ENCODE peak calls at places on chromosomes 1 and 21, in seven cellular contexts. One of them, this sample, is unnamed.

GRCh38 chr1:35574655-35575400 is 1.7 kb downstream of the TFAP2E start:
- DNase-seq in SK-N-SH: peak; percentile 52
- DNase-seq in GM12878: no peak
- DNase-seq in HCT116: no peak
- DNase-seq in H1: peak; percentile 66
- DNase-seq in HepG2: no peak
- DNase-seq in K562: no peak
- DNase-seq in this sample: no peak

GRCh38 chr1:14710331-14710730 is 111.8 kb downstream of the KAZN start:
- DNase-seq in K562: no peak
- DNase-seq in SK-N-SH: no peak
- DNase-seq in H1: no peak
- DNase-seq in HCT116: no peak
- DNase-seq in GM12878: no peak
- DNase-seq in HepG2: no peak
- DNase-seq in this sample: no peak

GRCh38 chr21:45352621-45353125 is 52.3 kb upstream of the COL18A1 start:
- DNase-seq in GM12878: no peak
- DNase-seq in HepG2: no peak
- DNase-seq in K562: no peak
- DNase-seq in SK-N-SH: peak; percentile 69
- DNase-seq in H1: no peak
- DNase-seq in HCT116: no peak
- DNase-seq in this sample: no peak

GRCh38 chr1:109399326-109399957 is 1.7 kb upstream of the SORT1 start:
- DNase-seq in K562: peak; percentile 57
- DNase-seq in HepG2: peak; percentile 72
- DNase-seq in H1: no peak
- DNase-seq in GM12878: no peak
- DNase-seq in SK-N-SH: peak; percentile 59
- DNase-seq in HCT116: peak; percentile 56
- DNase-seq in this sample: peak; percentile 55

GRCh38 chr1:118039170-118039569 is 109.6 kb downstream of the WDR3 start:
- DNase-seq in SK-N-SH: no peak
- DNase-seq in HCT116: no peak
- DNase-seq in HepG2: no peak
- DNase-seq in H1: no peak
- DNase-seq in K562: no peak
- DNase-seq in GM12878: no peak
- DNase-seq in this sample: no peak

GRCh38 chr1:206872139-206872538 is 6.7 kb downstream of the IL20 start:
- DNase-seq in HCT116: no peak
- DNase-seq in K562: no peak
- DNase-seq in GM12878: no peak
- DNase-seq in H1: no peak
- DNase-seq in HepG2: no peak
- DNase-seq in SK-N-SH: no peak
- DNase-seq in this sample: no peak

GRCh38 chr1:115539061-115539460 is 102.7 kb upstream of the VANGL1 start:
- DNase-seq in SK-N-SH: no peak
- DNase-seq in GM12878: no peak
- DNase-seq in K562: no peak
- DNase-seq in HCT116: no peak
- DNase-seq in HepG2: no peak
- DNase-seq in H1: no peak
- DNase-seq in this sample: no peak

GRCh38 chr1:201212461-201213055 is 21.9 kb downstream of the IGFN1 start:
- DNase-seq in HCT116: no peak
- DNase-seq in K562: no peak
- DNase-seq in HepG2: no peak
- DNase-seq in GM12878: no peak
- DNase-seq in H1: no peak
- DNase-seq in SK-N-SH: no peak
- DNase-seq in this sample: no peak

GRCh38 chr1:178232949-178233348 is 139.0 kb downstream of the RASAL2 start:
- DNase-seq in H1: no peak
- DNase-seq in HCT116: no peak
- DNase-seq in K562: no peak
- DNase-seq in HepG2: no peak
- DNase-seq in GM12878: no peak
- DNase-seq in SK-N-SH: no peak
- DNase-seq in this sample: no peak

GRCh38 chr1:31762726-31763670 is 1.1 kb downstream of the ADGRB2 start:
- DNase-seq in HCT116: no peak
- DNase-seq in SK-N-SH: peak; percentile 97
- DNase-seq in HepG2: peak; percentile 28
- DNase-seq in K562: peak; percentile 70
- DNase-seq in GM12878: no peak
- DNase-seq in H1: peak; percentile 94
- DNase-seq in this sample: peak; percentile 74

GRCh38 chr1:147292012-147292411 is 49.5 kb downstream of the CHD1L start:
- DNase-seq in SK-N-SH: no peak
- DNase-seq in GM12878: no peak
- DNase-seq in HCT116: no peak
- DNase-seq in K562: no peak
- DNase-seq in H1: no peak
- DNase-seq in HepG2: no peak
- DNase-seq in this sample: no peak

GRCh38 chr1:192575499-192576189 is at the start of gene RGS1:
- DNase-seq in HepG2: no peak
- DNase-seq in H1: no peak
- DNase-seq in K562: no peak
- DNase-seq in GM12878: peak; percentile 97
- DNase-seq in HCT116: no peak
- DNase-seq in SK-N-SH: no peak
- DNase-seq in this sample: no peak

GRCh38 chr1:220391426-220391825 is 119.2 kb upstream of the RAB3GAP2 start:
- DNase-seq in GM12878: no peak
- DNase-seq in SK-N-SH: no peak
- DNase-seq in K562: no peak
- DNase-seq in H1: no peak
- DNase-seq in HepG2: no peak
- DNase-seq in HCT116: no peak
- DNase-seq in this sample: no peak

GRCh38 chr1:163924041-163924440 is 602.3 kb downstream of the NUF2 start:
- DNase-seq in H1: no peak
- DNase-seq in HepG2: no peak
- DNase-seq in SK-N-SH: no peak
- DNase-seq in GM12878: no peak
- DNase-seq in HCT116: no peak
- DNase-seq in K562: no peak
- DNase-seq in this sample: no peak

GRCh38 chr1:44027320-44027719 is 3.9 kb downstream of the SLC6A9 start:
- DNase-seq in H1: no peak
- DNase-seq in SK-N-SH: no peak
- DNase-seq in HCT116: no peak
- DNase-seq in HepG2: no peak
- DNase-seq in K562: no peak
- DNase-seq in GM12878: no peak
- DNase-seq in this sample: no peak

GRCh38 chr21:28177008-28177603 is 815.6 kb downstream of the LTN1 start:
- DNase-seq in GM12878: no peak
- DNase-seq in H1: no peak
- DNase-seq in K562: no peak
- DNase-seq in HCT116: no peak
- DNase-seq in HepG2: no peak
- DNase-seq in SK-N-SH: no peak
- DNase-seq in this sample: no peak

GRCh38 chr1:16171314-16172223 is 15.7 kb upstream of the EPHA2 start:
- DNase-seq in HepG2: no peak
- DNase-seq in SK-N-SH: no peak
- DNase-seq in H1: no peak
- DNase-seq in K562: no peak
- DNase-seq in HCT116: no peak
- DNase-seq in GM12878: no peak
- DNase-seq in this sample: no peak

GRCh38 chr1:199205740-199206139 is 566.9 kb downstream of the PTPRC start:
- DNase-seq in HCT116: no peak
- DNase-seq in HepG2: no peak
- DNase-seq in K562: no peak
- DNase-seq in GM12878: no peak
- DNase-seq in SK-N-SH: no peak
- DNase-seq in H1: no peak
- DNase-seq in this sample: no peak

GRCh38 chr1:153490272-153491051 is 30.0 kb upstream of the S100A7 start:
- DNase-seq in HCT116: peak; percentile 93
- DNase-seq in H1: no peak
- DNase-seq in K562: no peak
- DNase-seq in GM12878: no peak
- DNase-seq in HepG2: no peak
- DNase-seq in SK-N-SH: no peak
- DNase-seq in this sample: no peak

GRCh38 chr1:5455056-5455455 is 537.2 kb downstream of the NPHP4 start:
- DNase-seq in K562: no peak
- DNase-seq in SK-N-SH: no peak
- DNase-seq in GM12878: no peak
- DNase-seq in HepG2: no peak
- DNase-seq in HCT116: no peak
- DNase-seq in H1: no peak
- DNase-seq in this sample: peak; percentile 28

GRCh38 chr1:33005812-33006465 is 30.7 kb downstream of the AK2 start:
- DNase-seq in K562: no peak
- DNase-seq in H1: no peak
- DNase-seq in HCT116: no peak
- DNase-seq in SK-N-SH: no peak
- DNase-seq in GM12878: no peak
- DNase-seq in HepG2: no peak
- DNase-seq in this sample: no peak

GRCh38 chr1:151175910-151176309 is at the start of gene TMOD4:
- DNase-seq in SK-N-SH: peak; percentile 67
- DNase-seq in GM12878: no peak
- DNase-seq in K562: peak; percentile 83
- DNase-seq in HCT116: no peak
- DNase-seq in H1: no peak
- DNase-seq in HepG2: no peak
- DNase-seq in this sample: no peak

GRCh38 chr1:115908565-115909334 is 67.6 kb upstream of the SLC22A15 start:
- DNase-seq in K562: no peak
- DNase-seq in SK-N-SH: no peak
- DNase-seq in GM12878: no peak
- DNase-seq in HCT116: no peak
- DNase-seq in HepG2: no peak
- DNase-seq in H1: no peak
- DNase-seq in this sample: no peak

GRCh38 chr1:208242829-208243521 is 1.2 kb downstream of the PLXNA2 start:
- DNase-seq in GM12878: no peak
- DNase-seq in K562: peak; percentile 45
- DNase-seq in H1: peak; percentile 56
- DNase-seq in HepG2: no peak
- DNase-seq in SK-N-SH: peak; percentile 75
- DNase-seq in HCT116: no peak
- DNase-seq in this sample: no peak
- H3K4me1 ChIP-seq in GM12878: peaks cover 8% of the 10 kb centered on the region
- H3K4me1 ChIP-seq in K562: peaks cover 31% of the 10 kb centered on the region
- H3K4me1 ChIP-seq in H1: peaks cover 3% of the 10 kb centered on the region
- H3K4me1 ChIP-seq in HepG2: peaks cover 64% of the 10 kb centered on the region
- H3K4me1 ChIP-seq in SK-N-SH: peaks cover 7% of the 10 kb centered on the region
- H3K4me1 ChIP-seq in HCT116: peaks cover 18% of the 10 kb centered on the region
- H3K4me1 ChIP-seq in this sample: peaks cover 5% of the 10 kb centered on the region

DNA sequence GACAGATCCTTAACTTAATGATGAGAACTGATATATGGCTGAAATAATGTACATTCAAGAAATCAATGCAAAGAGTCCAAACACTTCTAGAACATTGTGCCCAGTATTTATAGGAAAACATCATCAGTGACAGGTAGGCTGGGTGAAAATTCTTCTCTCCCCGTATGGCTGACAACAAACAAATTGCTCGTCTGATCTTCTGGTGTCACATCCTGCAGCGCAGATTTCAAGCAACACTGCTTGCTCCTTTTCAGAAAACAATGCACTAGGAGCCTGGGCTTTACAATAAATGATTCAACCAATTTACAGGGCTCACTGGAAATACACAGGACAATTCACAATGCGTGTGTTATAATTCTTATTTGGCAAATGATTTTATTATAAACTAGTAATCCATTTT is 185.3 kb downstream of the RERE start:
- DNase-seq in HCT116: no peak
- DNase-seq in H1: no peak
- DNase-seq in GM12878: no peak
- DNase-seq in HepG2: no peak
- DNase-seq in SK-N-SH: no peak
- DNase-seq in K562: no peak
- DNase-seq in this sample: no peak
- TF ChIP-seq YY1 in HCT116: no peak
- TF ChIP-seq YY1 in H1: no peak
- TF ChIP-seq YY1 in GM12878: no peak
- TF ChIP-seq YY1 in HepG2: no peak
- TF ChIP-seq YY1 in SK-N-SH: no peak
- TF ChIP-seq YY1 in K562: no peak
- TF ChIP-seq YY1 in this sample: no peak

GRCh38 chr1:63107066-63107465 is 215.3 kb upstream of the FOXD3 start:
- DNase-seq in K562: no peak
- DNase-seq in SK-N-SH: no peak
- DNase-seq in GM12878: no peak
- DNase-seq in H1: no peak
- DNase-seq in HCT116: no peak
- DNase-seq in HepG2: no peak
- DNase-seq in this sample: no peak

GRCh38 chr1:63103682-63104081 is 218.7 kb upstream of the FOXD3 start:
- DNase-seq in HCT116: no peak
- DNase-seq in SK-N-SH: no peak
- DNase-seq in HepG2: no peak
- DNase-seq in GM12878: no peak
- DNase-seq in H1: no peak
- DNase-seq in K562: no peak
- DNase-seq in this sample: peak; percentile 36

GRCh38 chr1:63112155-63112914 is 210.0 kb upstream of the FOXD3 start:
- DNase-seq in GM12878: no peak
- DNase-seq in SK-N-SH: no peak
- DNase-seq in HCT116: no peak
- DNase-seq in H1: no peak
- DNase-seq in K562: no peak
- DNase-seq in HepG2: no peak
- DNase-seq in this sample: peak; percentile 51

GRCh38 chr1:63108226-63108625 is 214.1 kb upstream of the FOXD3 start:
- DNase-seq in GM12878: no peak
- DNase-seq in HCT116: no peak
- DNase-seq in H1: no peak
- DNase-seq in HepG2: no peak
- DNase-seq in SK-N-SH: no peak
- DNase-seq in K562: no peak
- DNase-seq in this sample: no peak
- H3K4me1 ChIP-seq in GM12878: no peaks in the 10 kb centered on the region
- H3K4me1 ChIP-seq in HCT116: no peaks in the 10 kb centered on the region
- H3K4me1 ChIP-seq in H1: peaks cover 11% of the 10 kb centered on the region
- H3K4me1 ChIP-seq in HepG2: no peaks in the 10 kb centered on the region
- H3K4me1 ChIP-seq in SK-N-SH: peaks cover 10% of the 10 kb centered on the region
- H3K4me1 ChIP-seq in K562: no peaks in the 10 kb centered on the region
- H3K4me1 ChIP-seq in this sample: no peaks in the 10 kb centered on the region

GRCh38 chr1:11893907-11894251 is 32.3 kb downstream of the KIAA2013 start:
- DNase-seq in K562: peak; percentile 94
- DNase-seq in H1: peak; percentile 93
- DNase-seq in GM12878: no peak
- DNase-seq in HepG2: peak; percentile 49
- DNase-seq in HCT116: peak; percentile 34
- DNase-seq in SK-N-SH: peak; percentile 90
- DNase-seq in this sample: no peak
- TF ChIP-seq YY1 in K562: no peak
- TF ChIP-seq YY1 in H1: peak; percentile 48
- TF ChIP-seq YY1 in GM12878: peak; percentile 59
- TF ChIP-seq YY1 in HepG2: peak; percentile 27
- TF ChIP-seq YY1 in HCT116: no peak
- TF ChIP-seq YY1 in SK-N-SH: no peak
- TF ChIP-seq YY1 in this sample: no peak

GRCh38 chr1:229094476-229095311 is 176.2 kb upstream of the RAB4A start:
- DNase-seq in SK-N-SH: no peak
- DNase-seq in HCT116: no peak
- DNase-seq in HepG2: no peak
- DNase-seq in H1: no peak
- DNase-seq in K562: no peak
- DNase-seq in GM12878: no peak
- DNase-seq in this sample: no peak
- H3K4me1 ChIP-seq in SK-N-SH: no peaks in the 10 kb centered on the region
- H3K4me1 ChIP-seq in HCT116: peaks cover 25% of the 10 kb centered on the region
- H3K4me1 ChIP-seq in HepG2: peaks cover 51% of the 10 kb centered on the region
- H3K4me1 ChIP-seq in H1: peaks cover 34% of the 10 kb centered on the region
- H3K4me1 ChIP-seq in K562: no peaks in the 10 kb centered on the region
- H3K4me1 ChIP-seq in GM12878: peaks cover 3% of the 10 kb centered on the region
- H3K4me1 ChIP-seq in this sample: peaks cover 15% of the 10 kb centered on the region